ENCODE peak calls at places on chromosomes 1 and 21, in ten cellular contexts. E is ascending aorta; L is HCT116; Y is CD8-positive, alpha-beta T cell; H is stomach; Z is IMR-90; Q is tibial artery; S is PC-9; T is thoracic aorta; R is mammary epithelial cell. C is an unnamed sample.

GRCh38 chr1:156601122-156601830 is at the start of gene GPATCH4:
- DNase-seq in T (peak), R (peak), Z (peak), E (peak), Q (peak), L (peak), H (peak), S (peak), Y (peak), C (peak)

GRCh38 chr1:89855413-89856123 is 34.7 kb downstream of the LRRC8D start:
- DNase-seq in Y (no peak), S (no peak), H (no peak), E (no peak), Q (no peak), R (peak), Z (peak), T (no peak), L (no peak), C (no peak)

GRCh38 chr1:97814121-97814520 is 106.7 kb downstream of the DPYD start:
- DNase-seq in E (no peak), H (no peak), T (no peak), R (peak), Q (no peak), L (no peak), Y (no peak), Z (peak), S (no peak), C (no peak)

GRCh38 chr1:153393926-153394325 is 3.1 kb upstream of the S100A8 start:
- DNase-seq in R (no peak), H (no peak), E (no peak), Z (no peak), Q (no peak), Y (no peak), L (no peak), S (no peak), T (no peak), C (peak)

GRCh38 chr1:154999651-155000474 is 2.7 kb upstream of the ZBTB7B start:
- DNase-seq in Y (no peak), L (no peak), S (no peak), T (no peak), H (peak), E (no peak), Q (no peak), R (no peak), Z (no peak), C (no peak)

GRCh38 chr1:116150368-116150767 is 39.2 kb downstream of the MAB21L3 start:
- DNase-seq in Z (no peak), R (no peak), H (no peak), T (no peak), E (no peak), S (no peak), Y (no peak), Q (no peak), L (no peak), C (no peak)

GRCh38 chr1:204435246-204435885 is 23.7 kb upstream of the PPP1R15B start:
- DNase-seq in R (peak), Q (peak), Y (no peak), H (no peak), S (no peak), L (no peak), E (no peak), Z (peak), T (no peak), C (peak)

GRCh38 chr1:62038594-62039284 is 155.9 kb upstream of the L1TD1 start:
- DNase-seq in R (no peak), T (no peak), Y (no peak), E (no peak), Q (no peak), H (no peak), S (no peak), L (no peak), Z (no peak), C (no peak)

GRCh38 chr1:226662704-226663326 is 76.3 kb downstream of the ITPKB start:
- DNase-seq in T (peak), S (peak), L (peak), Q (peak), E (peak), Z (peak), Y (peak), R (peak), H (peak), C (peak)

DNA sequence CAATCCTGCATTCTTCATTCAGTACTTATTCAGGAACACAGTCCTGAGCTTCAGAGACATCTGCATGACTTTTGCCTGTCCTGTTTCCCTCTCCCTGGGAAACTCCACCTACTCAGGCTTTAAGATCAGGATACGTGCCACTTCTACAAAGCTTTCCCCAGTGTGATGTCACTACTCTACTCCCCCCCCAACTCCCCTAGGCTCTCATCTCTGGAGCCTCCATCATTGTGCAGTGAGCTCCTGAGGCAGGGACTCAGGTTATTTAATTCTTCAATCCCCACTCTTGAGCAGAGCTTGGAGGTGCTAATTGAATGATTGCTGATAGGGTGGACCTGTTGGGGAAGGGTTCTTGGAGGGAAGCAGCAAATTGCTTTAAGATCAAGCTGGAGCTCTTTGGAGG is 1.2 kb downstream of the NT5C1A start:
- DNase-seq in E (no peak), Z (no peak), R (no peak), Y (no peak), H (no peak), S (no peak), T (no peak), L (no peak), Q (no peak), C (no peak)
- TF ChIP-seq CTCF in E (no peak), Z (no peak), R (no peak), Y (no peak), H (no peak), S (no peak), T (no peak), L (no peak), Q (no peak), C (no peak)

GRCh38 chr1:58782308-58783089 is 1.3 kb downstream of the JUN start:
- DNase-seq in H (peak), T (no peak), Q (peak), Y (peak), E (peak), Z (peak), R (peak), S (peak), L (no peak), C (peak)
- H3K27ac ChIP-seq in H (peak), T (peak), Q (peak), Y (peak), E (peak), Z (peak), R (peak), S (peak), L (peak), C (peak)

GRCh38 chr1:247332901-247333361 is 1.3 kb upstream of the ZNF496 start:
- DNase-seq in H (peak), R (peak), Q (peak), S (no peak), Y (no peak), E (no peak), Z (peak), L (no peak), T (no peak), C (peak)

GRCh38 chr1:247332215-247332900 is 691 bp upstream of the ZNF496 start:
- DNase-seq in Z (peak), L (no peak), H (peak), Y (peak), R (peak), S (no peak), E (no peak), T (no peak), Q (peak), C (no peak)

GRCh38 chr1:247330548-247331171 is 1.0 kb downstream of the ZNF496 start:
- DNase-seq in E (no peak), R (peak), Y (no peak), S (no peak), T (no peak), Z (no peak), L (no peak), H (no peak), Q (no peak), C (no peak)

GRCh38 chr1:247331526-247332214 is at the start of gene ZNF496:
- DNase-seq in Y (peak), S (peak), E (peak), H (peak), Q (peak), L (peak), Z (peak), R (peak), T (peak), C (peak)

DNA sequence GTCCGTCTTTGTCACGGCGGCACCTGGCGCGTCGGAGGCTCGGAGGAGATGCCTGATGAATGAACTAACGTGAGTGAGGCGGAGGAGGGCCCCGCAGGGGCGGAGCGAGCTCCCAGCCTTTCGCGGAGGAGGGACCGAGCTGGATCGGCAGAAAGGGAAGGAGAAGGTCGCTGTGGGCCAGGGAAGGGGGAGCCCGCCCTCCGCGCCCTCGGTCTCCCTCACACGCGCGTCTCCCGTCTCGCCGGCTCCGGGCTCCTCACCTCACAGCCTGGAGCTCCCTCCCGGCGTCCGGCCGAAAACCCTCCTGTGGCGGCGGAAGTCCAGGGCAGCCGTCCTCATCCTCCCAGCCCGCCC is 518 bp downstream of the ZNF496 start:
- DNase-seq in T (peak), E (no peak), Y (peak), Q (peak), L (peak), Z (peak), H (peak), R (peak), S (peak), C (peak)
- TF ChIP-seq CTCF in T (no peak), E (no peak), Y (no peak), Q (no peak), L (no peak), Z (no peak), H (no peak), R (no peak), S (no peak), C (no peak)

GRCh38 chr1:175155936-175156335 is 36.6 kb downstream of the KIAA0040 start:
- DNase-seq in Q (no peak), T (no peak), Z (no peak), L (no peak), H (no peak), R (no peak), Y (no peak), S (no peak), E (no peak), C (no peak)

GRCh38 chr1:175155473-175155856 is 37.1 kb downstream of the KIAA0040 start:
- DNase-seq in S (no peak), T (no peak), R (no peak), H (no peak), E (no peak), Q (no peak), Y (no peak), Z (no peak), L (no peak), C (no peak)

GRCh38 chr1:175157200-175157599 is 35.4 kb downstream of the KIAA0040 start:
- DNase-seq in S (no peak), E (no peak), Y (no peak), L (no peak), Z (no peak), T (no peak), Q (no peak), R (no peak), H (no peak), C (no peak)

GRCh38 chr1:175154595-175155472 is 37.7 kb downstream of the KIAA0040 start:
- DNase-seq in E (no peak), R (peak), Y (peak), T (no peak), Q (peak), Z (peak), L (peak), S (peak), H (peak), C (peak)

GRCh38 chr1:175158133-175158532 is 34.4 kb downstream of the KIAA0040 start:
- DNase-seq in L (peak), T (no peak), Q (no peak), R (peak), S (no peak), H (no peak), E (no peak), Y (no peak), Z (no peak), C (no peak)
- H3K27ac ChIP-seq in L (no peak), T (no peak), Q (no peak), R (peak), S (no peak), H (no peak), E (no peak), Y (no peak), Z (no peak), C (no peak)

DNA sequence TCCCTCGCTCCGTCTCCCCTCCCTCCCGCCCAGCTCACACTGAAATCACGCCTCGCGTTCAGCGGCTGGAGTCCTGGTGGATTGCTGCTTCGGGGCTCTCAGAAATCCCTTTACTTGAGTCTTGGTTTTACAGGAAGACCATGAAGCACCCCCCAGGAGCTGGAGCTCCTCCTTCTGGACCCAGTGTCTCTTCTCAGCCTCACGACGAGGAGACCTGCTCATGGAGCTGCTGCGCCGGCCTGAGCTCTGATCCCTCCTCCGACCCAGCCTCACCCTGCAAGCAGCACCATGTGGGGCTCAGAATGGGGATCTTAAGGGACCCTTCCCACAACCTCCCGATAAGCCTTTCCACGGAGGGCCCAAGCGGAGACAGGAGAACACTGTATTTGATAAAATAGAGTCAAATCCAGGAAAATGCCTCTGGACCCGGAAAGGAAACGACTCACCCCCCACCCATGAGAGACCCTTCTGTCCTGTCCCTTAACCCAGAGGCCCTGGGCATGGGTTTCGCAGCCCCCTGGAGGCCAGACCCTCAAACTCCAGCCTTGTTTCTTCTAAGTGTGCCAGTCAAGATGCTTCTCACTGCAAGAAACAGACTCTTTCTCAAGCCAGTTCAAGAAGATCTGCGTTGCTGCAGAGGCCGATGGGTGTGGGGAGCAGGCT is 26.0 kb downstream of the PDE9A start:
- DNase-seq in S (no peak), R (no peak), T (no peak), H (no peak), Y (no peak), Z (no peak), Q (no peak), E (no peak), L (no peak), C (no peak)
- TF ChIP-seq CTCF in S (no peak), R (no peak), T (no peak), H (no peak), Y (no peak), Z (no peak), Q (no peak), E (no peak), L (peak), C (no peak)

GRCh38 chr1:172980971-172981370 is 69.8 kb downstream of the TNFSF18 start:
- DNase-seq in L (no peak), R (no peak), E (no peak), T (no peak), H (no peak), S (no peak), Y (no peak), Q (no peak), Z (no peak), C (no peak)

GRCh38 chr1:172979828-172980227 is 70.9 kb downstream of the TNFSF18 start:
- DNase-seq in T (no peak), L (no peak), E (no peak), R (no peak), Q (no peak), Z (no peak), Y (no peak), H (no peak), S (no peak), C (no peak)

GRCh38 chr1:172977296-172978027 is 73.3 kb downstream of the TNFSF18 start:
- DNase-seq in S (peak), Y (no peak), Q (no peak), L (no peak), H (no peak), T (no peak), Z (no peak), R (no peak), E (no peak), C (no peak)

GRCh38 chr1:172978595-172978994 is 72.1 kb downstream of the TNFSF18 start:
- DNase-seq in Y (no peak), Z (no peak), R (peak), S (no peak), Q (no peak), E (no peak), L (no peak), T (no peak), H (no peak), C (no peak)

DNA sequence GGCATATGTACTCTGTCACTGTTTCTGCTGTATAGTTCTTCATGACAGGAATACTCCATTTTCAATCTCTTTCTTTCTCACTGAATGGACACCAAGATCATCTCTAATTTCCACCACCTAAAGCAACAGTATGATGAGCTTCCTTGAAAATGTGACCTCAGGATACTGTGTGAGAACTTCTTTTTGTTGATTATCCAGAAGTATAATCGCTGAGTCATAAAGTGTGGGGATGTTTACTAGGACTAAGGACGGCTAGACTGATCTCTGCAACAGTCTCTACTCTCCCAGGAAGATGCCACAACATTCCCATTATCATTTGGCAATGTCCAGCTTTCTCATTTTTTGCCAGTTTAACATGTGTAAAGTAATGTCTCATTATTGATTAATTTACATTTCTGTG is 70.3 kb downstream of the TNFSF18 start:
- DNase-seq in E (no peak), Q (no peak), T (no peak), L (no peak), Z (peak), H (no peak), S (no peak), Y (no peak), R (no peak), C (no peak)
- H3K27ac ChIP-seq in E (no peak), Q (no peak), T (no peak), L (no peak), Z (no peak), H (no peak), S (no peak), Y (no peak), R (no peak), C (no peak)